ENCODE peak calls at places on chromosomes 4 and X, in eight cellular contexts. B, P, M, G, K, H, T and N are unnamed samples.

GRCh38 chrX:19332983-19333382 is 10.7 kb upstream of the PDHA1 start:
- DNase-seq in M (no peak), P (no peak), T (no peak), K (no peak), G (no peak), B (no peak), H (no peak), N (no peak)

GRCh38 chrX:129931411-129932136 is 25.6 kb downstream of the UTP14A start:
- DNase-seq in B (peak), T (peak), G (peak), P (peak), K (peak), H (peak), M (peak), N (peak)

GRCh38 chr4:98873059-98873458 is 55.9 kb downstream of the EIF4E start:
- DNase-seq in K (no peak), M (no peak), H (no peak), G (no peak), T (no peak), B (no peak), P (no peak), N (peak)

GRCh38 chr4:53019485-53020382 is 157.6 kb downstream of the RASL11B start:
- DNase-seq in B (peak), T (no peak), G (no peak), M (no peak), P (no peak), K (peak), H (no peak), N (no peak)

GRCh38 chrX:48456628-48457027 is 13.4 kb downstream of the SLC38A5 start:
- DNase-seq in T (no peak), K (no peak), H (no peak), P (no peak), M (no peak), B (no peak), G (no peak), N (no peak)

GRCh38 chr4:88697588-88698329 is at the start of gene NAP1L5:
- DNase-seq in T (peak), G (peak), B (peak), M (peak), K (peak), P (peak), H (peak), N (peak)

GRCh38 chrX:23386260-23386659 is 51.6 kb downstream of the PTCHD1 start:
- DNase-seq in M (no peak), B (no peak), P (no peak), T (no peak), G (no peak), K (no peak), H (no peak), N (no peak)

GRCh38 chrX:23883737-23884354 is 23.9 kb downstream of the APOO start:
- DNase-seq in K (peak), M (no peak), T (no peak), P (no peak), B (no peak), H (no peak), G (no peak), N (peak)

GRCh38 chr4:11446156-11446811 is 17.6 kb upstream of the HS3ST1 start:
- DNase-seq in H (no peak), K (peak), M (no peak), P (no peak), G (no peak), B (no peak), T (no peak), N (peak)

GRCh38 chr4:5366421-5366820 is 315.1 kb downstream of the STK32B start:
- DNase-seq in B (no peak), T (no peak), H (no peak), P (no peak), K (no peak), G (no peak), M (no peak), N (no peak)

GRCh38 chrX:138150709-138151108 is 560.8 kb downstream of the FGF13 start:
- DNase-seq in B (no peak), G (no peak), H (no peak), T (no peak), K (no peak), P (no peak), M (no peak), N (peak)

GRCh38 chr4:48968814-48969213 is 17.3 kb upstream of the CWH43 start:
- DNase-seq in G (no peak), T (no peak), H (no peak), P (no peak), B (no peak), M (no peak), K (no peak), N (peak)

GRCh38 chrX:25941559-25942250 is 196.4 kb upstream of the MAGEB18 start:
- DNase-seq in T (no peak), H (no peak), K (peak), B (no peak), M (no peak), P (no peak), G (no peak), N (no peak)

GRCh38 chr4:41390661-41391060 is 133.9 kb downstream of the UCHL1 start:
- DNase-seq in P (no peak), B (no peak), G (no peak), T (no peak), K (no peak), M (no peak), H (no peak), N (no peak)

GRCh38 chr4:54658321-54659093 is 750 bp downstream of the KIT start:
- DNase-seq in K (peak), T (no peak), P (no peak), H (peak), B (peak), M (peak), G (peak), N (peak)

GRCh38 chrX:2874222-2875135 is 45.7 kb downstream of the GYG2 start:
- DNase-seq in P (no peak), G (no peak), T (no peak), H (no peak), K (no peak), B (no peak), M (no peak), N (no peak)

GRCh38 chr4:158850800-158851644 is 82.2 kb downstream of the FNIP2 start:
- DNase-seq in K (peak), H (no peak), B (no peak), T (no peak), P (no peak), M (no peak), G (peak), N (peak)

GRCh38 chr4:75180790-75181776 is 248.2 kb downstream of the PARM1 start:
- DNase-seq in P (peak), T (no peak), M (peak), G (no peak), H (peak), K (no peak), B (no peak), N (peak)

GRCh38 chr4:139735381-139736256 is 70.0 kb downstream of the MGST2 start:
- DNase-seq in K (peak), P (no peak), H (peak), T (no peak), G (peak), M (no peak), B (no peak), N (no peak)

GRCh38 chr4:15007201-15007600 is 4.9 kb downstream of the CPEB2 start:
- DNase-seq in G (no peak), T (no peak), H (no peak), K (no peak), B (no peak), M (no peak), P (no peak), N (no peak)

DNA sequence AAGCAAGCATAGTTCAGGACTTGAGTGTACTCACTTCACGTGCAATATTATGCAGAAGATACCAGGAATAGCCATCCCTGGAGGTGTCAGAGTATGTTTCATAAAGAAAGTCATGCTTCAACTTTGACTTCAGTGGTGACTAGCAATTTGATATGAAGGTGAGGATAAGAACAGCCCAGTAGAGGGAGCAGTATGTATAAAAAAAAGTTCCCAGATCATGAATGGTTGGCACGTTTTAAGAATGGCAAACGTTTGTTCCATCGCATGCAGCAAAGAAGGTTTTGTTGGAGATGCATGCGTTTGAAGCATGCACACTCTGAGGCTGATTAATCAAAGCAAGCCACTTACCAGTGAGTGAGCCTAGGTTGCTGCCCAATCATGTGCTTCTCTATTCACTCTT is 33.5 kb upstream of the SLITRK4 start:
- DNase-seq in P (no peak), H (no peak), T (no peak), G (no peak), M (no peak), K (no peak), B (no peak), N (peak)
- TF ChIP-seq CTCF in P (no peak), H (no peak), T (no peak), G (no peak), M (no peak), K (no peak), B (no peak), N (no peak)

GRCh38 chrX:71095555-71095970 is at the start of gene FOXO4:
- DNase-seq in M (peak), P (peak), K (peak), T (peak), B (peak), H (peak), G (peak), N (peak)
- TF ChIP-seq POLR2A in M (no peak), P (no peak), K (peak), T (no peak), B (no peak), H (no peak), G (no peak), N (peak)

DNA sequence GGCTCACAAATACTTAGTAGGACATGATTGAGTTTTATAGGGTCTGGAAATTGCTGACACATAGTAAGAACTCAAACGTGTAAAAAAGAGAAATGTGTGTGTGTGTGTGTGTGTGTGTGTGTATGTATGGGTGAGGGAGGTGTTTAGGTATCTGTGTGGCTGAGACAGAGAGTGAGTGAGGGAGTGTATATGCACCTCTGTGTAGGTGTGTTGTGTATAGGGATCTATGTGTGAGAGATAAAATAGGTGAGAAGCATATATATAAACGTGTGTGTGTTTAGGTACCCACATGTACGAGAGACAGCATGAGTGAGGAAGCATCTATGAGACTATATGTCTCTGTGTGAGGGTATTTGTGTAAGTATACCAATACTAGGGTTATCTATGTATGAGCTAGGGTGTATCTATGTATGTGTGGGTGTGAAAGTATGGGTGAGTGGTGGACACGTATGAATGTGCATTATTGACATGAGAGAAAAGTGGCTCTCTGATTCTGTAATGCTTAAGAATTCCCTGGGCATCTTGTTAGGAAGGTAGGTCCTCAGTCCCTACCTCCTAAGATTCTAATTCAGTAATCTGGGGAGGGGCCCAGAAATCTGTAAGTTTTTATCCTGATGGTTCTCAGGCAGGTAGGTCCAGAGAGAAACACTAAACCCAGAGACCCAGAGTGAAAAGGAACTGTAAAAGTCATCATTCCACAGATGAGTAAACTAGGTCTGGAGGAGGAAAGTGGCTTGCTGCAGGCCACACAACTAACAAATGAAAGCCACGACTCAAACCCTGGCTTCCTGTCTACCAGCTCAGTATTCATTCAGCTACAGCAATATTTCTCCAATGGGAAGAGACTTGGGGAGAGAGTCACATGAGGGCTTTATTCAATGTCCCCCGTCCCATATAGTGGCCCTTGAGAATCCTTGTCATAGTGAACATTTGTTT is 237.0 kb downstream of the IDS start:
- DNase-seq in K (no peak), B (no peak), T (no peak), G (no peak), H (no peak), M (no peak), P (no peak), N (no peak)
- TF ChIP-seq CTCF in K (no peak), B (no peak), T (no peak), G (no peak), H (no peak), M (no peak), P (no peak), N (no peak)

DNA sequence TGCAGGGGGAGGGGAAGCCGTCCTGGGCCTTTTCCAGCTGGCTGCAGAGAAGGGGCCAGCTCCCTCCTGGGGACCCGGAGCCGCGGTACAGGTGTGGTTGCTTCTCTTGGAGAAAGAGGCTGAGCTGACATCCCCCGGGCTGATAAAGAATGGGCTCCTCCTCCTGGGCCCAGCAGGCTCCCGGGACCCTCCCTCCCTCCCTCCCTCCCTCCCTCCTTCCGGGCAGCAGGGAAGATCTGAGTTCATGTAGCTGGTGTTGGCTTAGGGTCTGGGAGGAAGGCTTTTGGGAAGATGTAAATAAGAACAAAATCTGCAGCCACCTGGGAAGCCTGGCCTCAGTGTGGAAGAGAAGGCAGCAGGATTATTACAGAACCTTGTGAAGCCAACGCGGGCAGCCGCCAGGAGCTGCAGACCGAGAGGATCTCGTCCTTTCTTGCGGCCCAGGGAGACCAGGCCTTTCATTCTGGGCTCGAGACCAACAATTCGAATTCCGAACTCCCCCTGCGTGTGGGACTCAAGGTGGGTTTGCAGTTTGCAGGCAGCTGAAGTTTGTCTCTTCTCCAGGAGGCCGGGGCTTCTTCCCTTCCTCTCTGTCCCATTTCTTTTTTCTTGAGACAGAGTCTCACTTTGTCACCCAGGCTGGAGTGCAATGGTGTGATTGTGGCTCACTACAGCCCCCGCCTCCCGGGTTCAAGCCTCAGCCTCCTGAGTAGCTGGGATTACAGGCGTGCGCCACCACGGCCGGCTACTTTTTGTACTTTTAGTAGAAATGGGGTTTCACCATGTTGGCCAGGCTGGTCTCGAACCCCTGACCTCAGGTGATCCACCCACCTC is at the start of gene PLCXD1:
- DNase-seq in T (no peak), P (no peak), M (no peak), H (peak), G (no peak), B (peak), K (no peak), N (no peak)
- TF ChIP-seq POLR2A in T (no peak), P (no peak), M (no peak), H (no peak), G (no peak), B (no peak), K (no peak), N (no peak)